ENCODE peak calls at places on chromosomes 4 and X, in ten cellular contexts. One of them, this sample, is unnamed.

GRCh38 chr4:1405636-1406415 is 416 bp downstream of the NKX1-1 start:
- DNase-seq in stimulated activated CD8-positive, alpha-beta memory T cell treated with anti-CD3 and anti-CD28 coated beads, Interleukin-7, amount 100 ng/mL, for 24 hours: no peak
- DNase-seq in left ventricle myocardium inferior: no peak
- DNase-seq in NCI-H774: no peak
- DNase-seq in activated CD4-positive, alpha-beta T cell treated with anti-CD3 and anti-CD28 coated beads, Interleukin-2, amount 50 U/mL, for 24 hours: no peak
- DNase-seq in thoracic aorta: no peak
- DNase-seq in KBM-7: no peak
- DNase-seq in AG09309: no peak
- DNase-seq in effector memory CD4-positive, alpha-beta T cell: no peak
- DNase-seq in head of caudate nucleus: peak
- DNase-seq in this sample: no peak

GRCh38 chrX:122579521-122579920 is 604.6 kb upstream of the GRIA3 start:
- DNase-seq in effector memory CD4-positive, alpha-beta T cell: no peak
- DNase-seq in thoracic aorta: no peak
- DNase-seq in KBM-7: no peak
- DNase-seq in AG09309: peak
- DNase-seq in head of caudate nucleus: no peak
- DNase-seq in activated CD4-positive, alpha-beta T cell treated with anti-CD3 and anti-CD28 coated beads, Interleukin-2, amount 50 U/mL, for 24 hours: no peak
- DNase-seq in NCI-H774: no peak
- DNase-seq in stimulated activated CD8-positive, alpha-beta memory T cell treated with anti-CD3 and anti-CD28 coated beads, Interleukin-7, amount 100 ng/mL, for 24 hours: no peak
- DNase-seq in left ventricle myocardium inferior: no peak
- DNase-seq in this sample: no peak

GRCh38 chr4:28225689-28226353 is 1365.2 kb downstream of the STIM2 start:
- DNase-seq in NCI-H774: peak
- DNase-seq in stimulated activated CD8-positive, alpha-beta memory T cell treated with anti-CD3 and anti-CD28 coated beads, Interleukin-7, amount 100 ng/mL, for 24 hours: no peak
- DNase-seq in KBM-7: no peak
- DNase-seq in left ventricle myocardium inferior: no peak
- DNase-seq in effector memory CD4-positive, alpha-beta T cell: no peak
- DNase-seq in head of caudate nucleus: no peak
- DNase-seq in activated CD4-positive, alpha-beta T cell treated with anti-CD3 and anti-CD28 coated beads, Interleukin-2, amount 50 U/mL, for 24 hours: no peak
- DNase-seq in AG09309: no peak
- DNase-seq in thoracic aorta: no peak
- DNase-seq in this sample: no peak

GRCh38 chr4:186204103-186204559 is 12.8 kb downstream of the CYP4V2 start:
- DNase-seq in KBM-7: no peak
- DNase-seq in effector memory CD4-positive, alpha-beta T cell: peak
- DNase-seq in NCI-H774: no peak
- DNase-seq in thoracic aorta: no peak
- DNase-seq in head of caudate nucleus: peak
- DNase-seq in AG09309: no peak
- DNase-seq in activated CD4-positive, alpha-beta T cell treated with anti-CD3 and anti-CD28 coated beads, Interleukin-2, amount 50 U/mL, for 24 hours: peak
- DNase-seq in left ventricle myocardium inferior: no peak
- DNase-seq in stimulated activated CD8-positive, alpha-beta memory T cell treated with anti-CD3 and anti-CD28 coated beads, Interleukin-7, amount 100 ng/mL, for 24 hours: peak
- DNase-seq in this sample: no peak

GRCh38 chr4:24978291-24979072 is 52.3 kb downstream of the LGI2 start:
- DNase-seq in KBM-7: peak
- DNase-seq in thoracic aorta: no peak
- DNase-seq in stimulated activated CD8-positive, alpha-beta memory T cell treated with anti-CD3 and anti-CD28 coated beads, Interleukin-7, amount 100 ng/mL, for 24 hours: no peak
- DNase-seq in NCI-H774: no peak
- DNase-seq in activated CD4-positive, alpha-beta T cell treated with anti-CD3 and anti-CD28 coated beads, Interleukin-2, amount 50 U/mL, for 24 hours: no peak
- DNase-seq in AG09309: no peak
- DNase-seq in effector memory CD4-positive, alpha-beta T cell: no peak
- DNase-seq in left ventricle myocardium inferior: no peak
- DNase-seq in head of caudate nucleus: no peak
- DNase-seq in this sample: no peak

GRCh38 chr4:154024097-154024496 is 235.2 kb upstream of the SFRP2 start:
- DNase-seq in stimulated activated CD8-positive, alpha-beta memory T cell treated with anti-CD3 and anti-CD28 coated beads, Interleukin-7, amount 100 ng/mL, for 24 hours: no peak
- DNase-seq in head of caudate nucleus: no peak
- DNase-seq in AG09309: no peak
- DNase-seq in KBM-7: no peak
- DNase-seq in effector memory CD4-positive, alpha-beta T cell: no peak
- DNase-seq in NCI-H774: no peak
- DNase-seq in left ventricle myocardium inferior: no peak
- DNase-seq in activated CD4-positive, alpha-beta T cell treated with anti-CD3 and anti-CD28 coated beads, Interleukin-2, amount 50 U/mL, for 24 hours: no peak
- DNase-seq in thoracic aorta: no peak
- DNase-seq in this sample: no peak

GRCh38 chr4:132180020-132180427 is 969.1 kb upstream of the PCDH10 start:
- DNase-seq in NCI-H774: no peak
- DNase-seq in thoracic aorta: no peak
- DNase-seq in head of caudate nucleus: no peak
- DNase-seq in AG09309: no peak
- DNase-seq in stimulated activated CD8-positive, alpha-beta memory T cell treated with anti-CD3 and anti-CD28 coated beads, Interleukin-7, amount 100 ng/mL, for 24 hours: no peak
- DNase-seq in left ventricle myocardium inferior: no peak
- DNase-seq in KBM-7: no peak
- DNase-seq in effector memory CD4-positive, alpha-beta T cell: no peak
- DNase-seq in activated CD4-positive, alpha-beta T cell treated with anti-CD3 and anti-CD28 coated beads, Interleukin-2, amount 50 U/mL, for 24 hours: no peak
- DNase-seq in this sample: no peak

GRCh38 chr4:112517067-112517588 is 1.1 kb upstream of the NEUROG2 start:
- DNase-seq in thoracic aorta: no peak
- DNase-seq in activated CD4-positive, alpha-beta T cell treated with anti-CD3 and anti-CD28 coated beads, Interleukin-2, amount 50 U/mL, for 24 hours: no peak
- DNase-seq in left ventricle myocardium inferior: no peak
- DNase-seq in KBM-7: peak
- DNase-seq in stimulated activated CD8-positive, alpha-beta memory T cell treated with anti-CD3 and anti-CD28 coated beads, Interleukin-7, amount 100 ng/mL, for 24 hours: no peak
- DNase-seq in AG09309: no peak
- DNase-seq in NCI-H774: no peak
- DNase-seq in head of caudate nucleus: no peak
- DNase-seq in effector memory CD4-positive, alpha-beta T cell: no peak
- DNase-seq in this sample: peak

GRCh38 chrX:121641560-121641959 is 594.1 kb downstream of the GLUD2 start:
- DNase-seq in KBM-7: no peak
- DNase-seq in thoracic aorta: no peak
- DNase-seq in NCI-H774: no peak
- DNase-seq in head of caudate nucleus: no peak
- DNase-seq in stimulated activated CD8-positive, alpha-beta memory T cell treated with anti-CD3 and anti-CD28 coated beads, Interleukin-7, amount 100 ng/mL, for 24 hours: no peak
- DNase-seq in effector memory CD4-positive, alpha-beta T cell: no peak
- DNase-seq in left ventricle myocardium inferior: no peak
- DNase-seq in AG09309: peak
- DNase-seq in activated CD4-positive, alpha-beta T cell treated with anti-CD3 and anti-CD28 coated beads, Interleukin-2, amount 50 U/mL, for 24 hours: no peak
- DNase-seq in this sample: no peak

GRCh38 chrX:981791-982626 is 230.4 kb downstream of the CRLF2 start:
- DNase-seq in NCI-H774: no peak
- DNase-seq in stimulated activated CD8-positive, alpha-beta memory T cell treated with anti-CD3 and anti-CD28 coated beads, Interleukin-7, amount 100 ng/mL, for 24 hours: no peak
- DNase-seq in activated CD4-positive, alpha-beta T cell treated with anti-CD3 and anti-CD28 coated beads, Interleukin-2, amount 50 U/mL, for 24 hours: no peak
- DNase-seq in AG09309: no peak
- DNase-seq in thoracic aorta: no peak
- DNase-seq in effector memory CD4-positive, alpha-beta T cell: no peak
- DNase-seq in KBM-7: no peak
- DNase-seq in head of caudate nucleus: no peak
- DNase-seq in left ventricle myocardium inferior: no peak
- DNase-seq in this sample: no peak

GRCh38 chr4:85825937-85826678 is 351.2 kb downstream of the ARHGAP24 start:
- DNase-seq in KBM-7: peak
- DNase-seq in head of caudate nucleus: no peak
- DNase-seq in activated CD4-positive, alpha-beta T cell treated with anti-CD3 and anti-CD28 coated beads, Interleukin-2, amount 50 U/mL, for 24 hours: no peak
- DNase-seq in left ventricle myocardium inferior: no peak
- DNase-seq in AG09309: peak
- DNase-seq in stimulated activated CD8-positive, alpha-beta memory T cell treated with anti-CD3 and anti-CD28 coated beads, Interleukin-7, amount 100 ng/mL, for 24 hours: no peak
- DNase-seq in NCI-H774: no peak
- DNase-seq in effector memory CD4-positive, alpha-beta T cell: no peak
- DNase-seq in thoracic aorta: no peak
- DNase-seq in this sample: peak

GRCh38 chr4:88277711-88278025 is 6.7 kb downstream of the PPM1K start:
- DNase-seq in stimulated activated CD8-positive, alpha-beta memory T cell treated with anti-CD3 and anti-CD28 coated beads, Interleukin-7, amount 100 ng/mL, for 24 hours: no peak
- DNase-seq in NCI-H774: no peak
- DNase-seq in AG09309: no peak
- DNase-seq in KBM-7: no peak
- DNase-seq in activated CD4-positive, alpha-beta T cell treated with anti-CD3 and anti-CD28 coated beads, Interleukin-2, amount 50 U/mL, for 24 hours: no peak
- DNase-seq in left ventricle myocardium inferior: no peak
- DNase-seq in head of caudate nucleus: no peak
- DNase-seq in thoracic aorta: no peak
- DNase-seq in effector memory CD4-positive, alpha-beta T cell: no peak
- DNase-seq in this sample: no peak

GRCh38 chr4:75552452-75552851 is 3.4 kb upstream of the ODAPH start:
- DNase-seq in effector memory CD4-positive, alpha-beta T cell: no peak
- DNase-seq in AG09309: no peak
- DNase-seq in left ventricle myocardium inferior: no peak
- DNase-seq in NCI-H774: no peak
- DNase-seq in head of caudate nucleus: no peak
- DNase-seq in stimulated activated CD8-positive, alpha-beta memory T cell treated with anti-CD3 and anti-CD28 coated beads, Interleukin-7, amount 100 ng/mL, for 24 hours: no peak
- DNase-seq in KBM-7: no peak
- DNase-seq in activated CD4-positive, alpha-beta T cell treated with anti-CD3 and anti-CD28 coated beads, Interleukin-2, amount 50 U/mL, for 24 hours: no peak
- DNase-seq in thoracic aorta: no peak
- DNase-seq in this sample: no peak

GRCh38 chr4:41260315-41260714 is 3.6 kb downstream of the UCHL1 start:
- DNase-seq in left ventricle myocardium inferior: no peak
- DNase-seq in thoracic aorta: no peak
- DNase-seq in effector memory CD4-positive, alpha-beta T cell: no peak
- DNase-seq in stimulated activated CD8-positive, alpha-beta memory T cell treated with anti-CD3 and anti-CD28 coated beads, Interleukin-7, amount 100 ng/mL, for 24 hours: no peak
- DNase-seq in head of caudate nucleus: no peak
- DNase-seq in KBM-7: no peak
- DNase-seq in activated CD4-positive, alpha-beta T cell treated with anti-CD3 and anti-CD28 coated beads, Interleukin-2, amount 50 U/mL, for 24 hours: no peak
- DNase-seq in AG09309: no peak
- DNase-seq in NCI-H774: no peak
- DNase-seq in this sample: no peak

GRCh38 chrX:13750204-13750603 is 15.7 kb downstream of the OFD1 start:
- DNase-seq in head of caudate nucleus: no peak
- DNase-seq in KBM-7: peak
- DNase-seq in left ventricle myocardium inferior: no peak
- DNase-seq in activated CD4-positive, alpha-beta T cell treated with anti-CD3 and anti-CD28 coated beads, Interleukin-2, amount 50 U/mL, for 24 hours: peak
- DNase-seq in NCI-H774: no peak
- DNase-seq in stimulated activated CD8-positive, alpha-beta memory T cell treated with anti-CD3 and anti-CD28 coated beads, Interleukin-7, amount 100 ng/mL, for 24 hours: no peak
- DNase-seq in effector memory CD4-positive, alpha-beta T cell: no peak
- DNase-seq in AG09309: no peak
- DNase-seq in thoracic aorta: no peak
- DNase-seq in this sample: no peak